ENCODE peak calls at places on chromosomes 6 and 20, in nine cellular contexts. One of them, this sample, is unnamed.
A peak's percentile ranks its signal among the peaks of the same experiment; 100 is the strongest.

GRCh38 chr6:85185977-85186376 is 263.9 kb upstream of the NT5E start:
- DNase-seq in CD8-positive, alpha-beta T cell: no peak
- DNase-seq in ovary: no peak
- DNase-seq in effector memory CD4-positive, alpha-beta T cell: no peak
- DNase-seq in astrocyte: no peak
- DNase-seq in PC-9: no peak
- DNase-seq in heart left ventricle: no peak
- DNase-seq in esophagus muscularis mucosa: no peak
- DNase-seq in upper lobe of left lung: no peak
- DNase-seq in this sample: no peak

GRCh38 chr6:34182751-34183531 is 37.1 kb upstream of the GRM4 start:
- DNase-seq in upper lobe of left lung: no peak
- DNase-seq in CD8-positive, alpha-beta T cell: peak; percentile 85
- DNase-seq in PC-9: no peak
- DNase-seq in heart left ventricle: no peak
- DNase-seq in esophagus muscularis mucosa: no peak
- DNase-seq in ovary: no peak
- DNase-seq in effector memory CD4-positive, alpha-beta T cell: peak; percentile 66
- DNase-seq in astrocyte: no peak
- DNase-seq in this sample: no peak

GRCh38 chr6:136593748-136594490 is 43.7 kb upstream of the MAP7 start:
- DNase-seq in astrocyte: peak; percentile 100
- DNase-seq in CD8-positive, alpha-beta T cell: no peak
- DNase-seq in esophagus muscularis mucosa: no peak
- DNase-seq in effector memory CD4-positive, alpha-beta T cell: peak; percentile 19
- DNase-seq in upper lobe of left lung: no peak
- DNase-seq in PC-9: peak; percentile 96
- DNase-seq in ovary: no peak
- DNase-seq in heart left ventricle: no peak
- DNase-seq in this sample: no peak

GRCh38 chr6:21754891-21755290 is 161.3 kb downstream of the SOX4 start:
- DNase-seq in upper lobe of left lung: no peak
- DNase-seq in astrocyte: peak; percentile 85
- DNase-seq in heart left ventricle: no peak
- DNase-seq in esophagus muscularis mucosa: peak; percentile 53
- DNase-seq in ovary: no peak
- DNase-seq in CD8-positive, alpha-beta T cell: no peak
- DNase-seq in effector memory CD4-positive, alpha-beta T cell: no peak
- DNase-seq in PC-9: peak; percentile 91
- DNase-seq in this sample: no peak

GRCh38 chr6:89454300-89454699 is 21.3 kb downstream of the ANKRD6 start:
- DNase-seq in effector memory CD4-positive, alpha-beta T cell: no peak
- DNase-seq in heart left ventricle: no peak
- DNase-seq in astrocyte: no peak
- DNase-seq in CD8-positive, alpha-beta T cell: no peak
- DNase-seq in PC-9: no peak
- DNase-seq in upper lobe of left lung: no peak
- DNase-seq in esophagus muscularis mucosa: no peak
- DNase-seq in ovary: no peak
- DNase-seq in this sample: no peak

GRCh38 chr20:4217349-4217761 is 202.0 kb upstream of the RNF24 start:
- DNase-seq in astrocyte: peak; percentile 7
- DNase-seq in esophagus muscularis mucosa: no peak
- DNase-seq in effector memory CD4-positive, alpha-beta T cell: no peak
- DNase-seq in PC-9: peak; percentile 44
- DNase-seq in heart left ventricle: peak; percentile 58
- DNase-seq in ovary: no peak
- DNase-seq in CD8-positive, alpha-beta T cell: no peak
- DNase-seq in upper lobe of left lung: no peak
- DNase-seq in this sample: no peak

GRCh38 chr6:19873031-19873430 is 35.9 kb downstream of the ID4 start:
- DNase-seq in heart left ventricle: no peak
- DNase-seq in CD8-positive, alpha-beta T cell: no peak
- DNase-seq in PC-9: no peak
- DNase-seq in astrocyte: no peak
- DNase-seq in ovary: no peak
- DNase-seq in esophagus muscularis mucosa: no peak
- DNase-seq in upper lobe of left lung: no peak
- DNase-seq in effector memory CD4-positive, alpha-beta T cell: no peak
- DNase-seq in this sample: no peak

GRCh38 chr6:65505736-65506135 is 201.3 kb downstream of the EYS start:
- DNase-seq in esophagus muscularis mucosa: no peak
- DNase-seq in astrocyte: no peak
- DNase-seq in CD8-positive, alpha-beta T cell: no peak
- DNase-seq in upper lobe of left lung: no peak
- DNase-seq in effector memory CD4-positive, alpha-beta T cell: no peak
- DNase-seq in heart left ventricle: no peak
- DNase-seq in ovary: no peak
- DNase-seq in PC-9: no peak
- DNase-seq in this sample: no peak

GRCh38 chr20:58471161-58471834 is 43.9 kb downstream of the APCDD1L start:
- DNase-seq in esophagus muscularis mucosa: no peak
- DNase-seq in ovary: peak; percentile 81
- DNase-seq in CD8-positive, alpha-beta T cell: no peak
- DNase-seq in astrocyte: no peak
- DNase-seq in heart left ventricle: peak; percentile 76
- DNase-seq in PC-9: no peak
- DNase-seq in effector memory CD4-positive, alpha-beta T cell: no peak
- DNase-seq in upper lobe of left lung: peak; percentile 73
- DNase-seq in this sample: no peak

GRCh38 chr20:13493143-13493542 is 145.6 kb downstream of the TASP1 start:
- DNase-seq in effector memory CD4-positive, alpha-beta T cell: no peak
- DNase-seq in CD8-positive, alpha-beta T cell: no peak
- DNase-seq in PC-9: no peak
- DNase-seq in upper lobe of left lung: no peak
- DNase-seq in esophagus muscularis mucosa: no peak
- DNase-seq in astrocyte: no peak
- DNase-seq in ovary: no peak
- DNase-seq in heart left ventricle: no peak
- DNase-seq in this sample: no peak

GRCh38 chr20:56208121-56208520 is 40.4 kb upstream of the MC3R start:
- DNase-seq in ovary: no peak
- DNase-seq in CD8-positive, alpha-beta T cell: no peak
- DNase-seq in heart left ventricle: no peak
- DNase-seq in esophagus muscularis mucosa: no peak
- DNase-seq in upper lobe of left lung: no peak
- DNase-seq in astrocyte: no peak
- DNase-seq in PC-9: no peak
- DNase-seq in effector memory CD4-positive, alpha-beta T cell: no peak
- DNase-seq in this sample: no peak
- H3K9me3 ChIP-seq in ovary: no peaks in the 10 kb centered on the region
- H3K9me3 ChIP-seq in CD8-positive, alpha-beta T cell: no peaks in the 10 kb centered on the region
- H3K9me3 ChIP-seq in heart left ventricle: no peaks in the 10 kb centered on the region
- H3K9me3 ChIP-seq in esophagus muscularis mucosa: no peaks in the 10 kb centered on the region
- H3K9me3 ChIP-seq in upper lobe of left lung: no peaks in the 10 kb centered on the region
- H3K9me3 ChIP-seq in astrocyte: no peaks in the 10 kb centered on the region
- H3K9me3 ChIP-seq in PC-9: no peaks in the 10 kb centered on the region
- H3K9me3 ChIP-seq in effector memory CD4-positive, alpha-beta T cell: no peaks in the 10 kb centered on the region
- H3K9me3 ChIP-seq in this sample: no peaks in the 10 kb centered on the region

GRCh38 chr6:3086282-3086946 is 18.1 kb downstream of the RIPK1 start:
- DNase-seq in esophagus muscularis mucosa: no peak
- DNase-seq in PC-9: no peak
- DNase-seq in CD8-positive, alpha-beta T cell: no peak
- DNase-seq in upper lobe of left lung: no peak
- DNase-seq in astrocyte: no peak
- DNase-seq in heart left ventricle: no peak
- DNase-seq in effector memory CD4-positive, alpha-beta T cell: no peak
- DNase-seq in ovary: no peak
- DNase-seq in this sample: no peak

GRCh38 chr6:3088446-3088845 is 20.2 kb downstream of the RIPK1 start:
- DNase-seq in ovary: no peak
- DNase-seq in astrocyte: peak; percentile 49
- DNase-seq in CD8-positive, alpha-beta T cell: no peak
- DNase-seq in PC-9: no peak
- DNase-seq in upper lobe of left lung: no peak
- DNase-seq in heart left ventricle: no peak
- DNase-seq in effector memory CD4-positive, alpha-beta T cell: no peak
- DNase-seq in esophagus muscularis mucosa: no peak
- DNase-seq in this sample: no peak

GRCh38 chr6:3090013-3090412 is 21.7 kb downstream of the RIPK1 start:
- DNase-seq in ovary: no peak
- DNase-seq in PC-9: no peak
- DNase-seq in esophagus muscularis mucosa: no peak
- DNase-seq in upper lobe of left lung: no peak
- DNase-seq in effector memory CD4-positive, alpha-beta T cell: no peak
- DNase-seq in astrocyte: no peak
- DNase-seq in CD8-positive, alpha-beta T cell: no peak
- DNase-seq in heart left ventricle: no peak
- DNase-seq in this sample: no peak

GRCh38 chr6:3085074-3085473 is 16.8 kb downstream of the RIPK1 start:
- DNase-seq in upper lobe of left lung: no peak
- DNase-seq in PC-9: no peak
- DNase-seq in heart left ventricle: no peak
- DNase-seq in CD8-positive, alpha-beta T cell: no peak
- DNase-seq in astrocyte: no peak
- DNase-seq in esophagus muscularis mucosa: no peak
- DNase-seq in effector memory CD4-positive, alpha-beta T cell: no peak
- DNase-seq in ovary: no peak
- DNase-seq in this sample: no peak

DNA sequence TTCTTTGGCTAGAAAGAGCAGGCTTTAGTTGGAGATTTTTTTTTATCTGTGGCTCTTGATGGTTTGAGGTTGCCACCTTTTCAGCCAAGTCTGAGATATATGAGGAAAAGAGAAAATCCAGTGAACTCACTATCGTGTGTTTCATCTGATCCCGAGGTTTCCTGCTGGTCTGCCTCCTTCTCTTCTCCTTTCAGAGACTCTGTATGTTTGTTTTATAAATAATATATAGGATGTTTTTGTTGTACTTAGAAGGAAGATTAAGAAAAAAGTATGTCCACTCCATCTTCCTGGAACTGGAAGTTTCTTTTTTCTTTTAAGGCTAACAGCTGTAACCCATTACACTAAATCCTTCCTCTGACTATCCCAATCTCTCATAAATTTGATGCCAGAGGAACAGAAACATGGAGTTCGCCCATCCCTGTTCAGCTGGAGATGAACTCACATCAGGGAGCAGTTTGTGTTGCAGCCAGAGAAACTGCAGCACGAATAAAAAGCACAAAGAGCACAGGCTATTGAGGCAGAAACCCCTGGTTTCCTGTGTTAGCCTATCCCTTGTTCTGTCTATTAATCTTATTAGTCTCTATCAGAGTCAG is 20.7 kb downstream of the RIPK1 start:
- DNase-seq in heart left ventricle: no peak
- DNase-seq in upper lobe of left lung: no peak
- DNase-seq in ovary: no peak
- DNase-seq in astrocyte: no peak
- DNase-seq in esophagus muscularis mucosa: no peak
- DNase-seq in CD8-positive, alpha-beta T cell: no peak
- DNase-seq in PC-9: no peak
- DNase-seq in effector memory CD4-positive, alpha-beta T cell: no peak
- DNase-seq in this sample: no peak
- H3K9me3 ChIP-seq in heart left ventricle: no peaks in the 10 kb centered on the region
- H3K9me3 ChIP-seq in upper lobe of left lung: no peaks in the 10 kb centered on the region
- H3K9me3 ChIP-seq in ovary: no peaks in the 10 kb centered on the region
- H3K9me3 ChIP-seq in astrocyte: no peaks in the 10 kb centered on the region
- H3K9me3 ChIP-seq in esophagus muscularis mucosa: no peaks in the 10 kb centered on the region
- H3K9me3 ChIP-seq in CD8-positive, alpha-beta T cell: no peaks in the 10 kb centered on the region
- H3K9me3 ChIP-seq in PC-9: no peaks in the 10 kb centered on the region
- H3K9me3 ChIP-seq in effector memory CD4-positive, alpha-beta T cell: no peaks in the 10 kb centered on the region
- H3K9me3 ChIP-seq in this sample: no peaks in the 10 kb centered on the region

GRCh38 chr6:68256391-68256790 is 378.7 kb upstream of the ADGRB3 start:
- DNase-seq in ovary: no peak
- DNase-seq in PC-9: no peak
- DNase-seq in upper lobe of left lung: no peak
- DNase-seq in astrocyte: peak; percentile 9
- DNase-seq in effector memory CD4-positive, alpha-beta T cell: no peak
- DNase-seq in esophagus muscularis mucosa: no peak
- DNase-seq in CD8-positive, alpha-beta T cell: no peak
- DNase-seq in heart left ventricle: no peak
- DNase-seq in this sample: no peak

DNA sequence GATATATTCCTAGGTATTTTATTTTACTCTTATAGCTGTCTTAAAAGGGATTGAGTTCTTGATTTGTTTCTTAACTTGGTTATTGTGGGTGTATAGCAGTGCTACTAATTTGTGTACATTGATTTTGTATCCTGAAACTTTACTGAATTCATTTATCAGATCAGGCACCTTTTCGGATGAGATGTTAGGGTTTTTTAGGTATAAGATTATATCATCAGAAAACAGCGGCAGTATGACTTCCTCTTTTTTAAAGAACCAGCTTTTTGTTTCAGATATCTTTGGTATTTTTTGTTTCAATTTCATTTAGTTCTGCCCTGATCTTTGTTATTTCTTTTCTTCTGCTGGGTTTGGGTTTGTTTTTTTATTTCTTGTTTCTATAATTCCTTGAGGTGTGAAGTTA is 382.4 kb upstream of the ADGRB3 start:
- DNase-seq in PC-9: no peak
- DNase-seq in CD8-positive, alpha-beta T cell: no peak
- DNase-seq in effector memory CD4-positive, alpha-beta T cell: no peak
- DNase-seq in astrocyte: no peak
- DNase-seq in upper lobe of left lung: no peak
- DNase-seq in ovary: no peak
- DNase-seq in heart left ventricle: no peak
- DNase-seq in esophagus muscularis mucosa: no peak
- DNase-seq in this sample: no peak
- H3K9me3 ChIP-seq in PC-9: no peaks in the 10 kb centered on the region
- H3K9me3 ChIP-seq in CD8-positive, alpha-beta T cell: no peaks in the 10 kb centered on the region
- H3K9me3 ChIP-seq in effector memory CD4-positive, alpha-beta T cell: no peaks in the 10 kb centered on the region
- H3K9me3 ChIP-seq in astrocyte: no peaks in the 10 kb centered on the region
- H3K9me3 ChIP-seq in upper lobe of left lung: no peaks in the 10 kb centered on the region
- H3K9me3 ChIP-seq in ovary: no peaks in the 10 kb centered on the region
- H3K9me3 ChIP-seq in heart left ventricle: no peaks in the 10 kb centered on the region
- H3K9me3 ChIP-seq in esophagus muscularis mucosa: no peaks in the 10 kb centered on the region
- H3K9me3 ChIP-seq in this sample: no peaks in the 10 kb centered on the region

GRCh38 chr6:304833-305370 is 12.6 kb downstream of the DUSP22 start:
- DNase-seq in heart left ventricle: no peak
- DNase-seq in esophagus muscularis mucosa: no peak
- DNase-seq in ovary: no peak
- DNase-seq in PC-9: no peak
- DNase-seq in effector memory CD4-positive, alpha-beta T cell: no peak
- DNase-seq in upper lobe of left lung: peak; percentile 48
- DNase-seq in CD8-positive, alpha-beta T cell: no peak
- DNase-seq in astrocyte: no peak
- DNase-seq in this sample: no peak

GRCh38 chr6:305371-306206 is 13.3 kb downstream of the DUSP22 start:
- DNase-seq in esophagus muscularis mucosa: no peak
- DNase-seq in heart left ventricle: no peak
- DNase-seq in PC-9: no peak
- DNase-seq in astrocyte: no peak
- DNase-seq in upper lobe of left lung: no peak
- DNase-seq in ovary: no peak
- DNase-seq in CD8-positive, alpha-beta T cell: no peak
- DNase-seq in effector memory CD4-positive, alpha-beta T cell: no peak
- DNase-seq in this sample: no peak

GRCh38 chr6:302760-303159 is 10.5 kb downstream of the DUSP22 start:
- DNase-seq in PC-9: no peak
- DNase-seq in ovary: no peak
- DNase-seq in upper lobe of left lung: no peak
- DNase-seq in CD8-positive, alpha-beta T cell: no peak
- DNase-seq in effector memory CD4-positive, alpha-beta T cell: no peak
- DNase-seq in astrocyte: no peak
- DNase-seq in heart left ventricle: no peak
- DNase-seq in esophagus muscularis mucosa: no peak
- DNase-seq in this sample: no peak

GRCh38 chr6:303263-303662 is 11.0 kb downstream of the DUSP22 start:
- DNase-seq in upper lobe of left lung: no peak
- DNase-seq in esophagus muscularis mucosa: no peak
- DNase-seq in astrocyte: no peak
- DNase-seq in effector memory CD4-positive, alpha-beta T cell: no peak
- DNase-seq in ovary: no peak
- DNase-seq in heart left ventricle: no peak
- DNase-seq in PC-9: no peak
- DNase-seq in CD8-positive, alpha-beta T cell: no peak
- DNase-seq in this sample: no peak

GRCh38 chr6:303948-304558 is 11.8 kb downstream of the DUSP22 start:
- DNase-seq in ovary: no peak
- DNase-seq in heart left ventricle: no peak
- DNase-seq in upper lobe of left lung: peak; percentile 88
- DNase-seq in CD8-positive, alpha-beta T cell: no peak
- DNase-seq in effector memory CD4-positive, alpha-beta T cell: no peak
- DNase-seq in astrocyte: no peak
- DNase-seq in PC-9: no peak
- DNase-seq in esophagus muscularis mucosa: no peak
- DNase-seq in this sample: no peak
- H3K9me3 ChIP-seq in ovary: no peaks in the 10 kb centered on the region
- H3K9me3 ChIP-seq in heart left ventricle: no peaks in the 10 kb centered on the region
- H3K9me3 ChIP-seq in upper lobe of left lung: no peaks in the 10 kb centered on the region
- H3K9me3 ChIP-seq in CD8-positive, alpha-beta T cell: no peaks in the 10 kb centered on the region
- H3K9me3 ChIP-seq in effector memory CD4-positive, alpha-beta T cell: no peaks in the 10 kb centered on the region
- H3K9me3 ChIP-seq in astrocyte: peaks cover 2% of the 10 kb centered on the region
- H3K9me3 ChIP-seq in PC-9: no peaks in the 10 kb centered on the region
- H3K9me3 ChIP-seq in esophagus muscularis mucosa: no peaks in the 10 kb centered on the region
- H3K9me3 ChIP-seq in this sample: no peaks in the 10 kb centered on the region

This sample was measured in vagina.